ENCODE peak calls at places on chromosomes 12 and 14, in ten cellular contexts. One of them, this sample, is unnamed.

GRCh38 chr14:21096438-21096837 is 2.0 kb downstream of the ZNF219 start:
- DNase-seq in A549: no peak
- DNase-seq in activated T-cell treated with anti-CD3 and anti-CD28 coated beads, Interleukin-2, amount 50 U/mL, for 4 hours: no peak
- DNase-seq in activated CD4-positive, CD25-positive, alpha-beta regulatory T cell: no peak
- DNase-seq in NCI-H1092 treated with DMSO at 0.1 percent for 48 hours: peak
- DNase-seq in stimulated activated CD4-positive, alpha-beta T cell treated with anti-CD3 and anti-CD28 coated beads, Interleukin-2, amount 100 ng/mL, for 24 hours: no peak
- DNase-seq in iris pigment epithelial cell: no peak
- DNase-seq in activated naive CD4-positive, alpha-beta T cell treated with Interleukin-2 at 50 U/mL for 16 hours: no peak
- DNase-seq in T-helper 1 cell: no peak
- DNase-seq in mesendoderm: no peak
- DNase-seq in this sample: no peak

GRCh38 chr14:23435540-23436326 is at the start of gene MYH7:
- DNase-seq in iris pigment epithelial cell: no peak
- DNase-seq in A549: no peak
- DNase-seq in activated naive CD4-positive, alpha-beta T cell treated with Interleukin-2 at 50 U/mL for 16 hours: no peak
- DNase-seq in mesendoderm: no peak
- DNase-seq in activated T-cell treated with anti-CD3 and anti-CD28 coated beads, Interleukin-2, amount 50 U/mL, for 4 hours: no peak
- DNase-seq in activated CD4-positive, CD25-positive, alpha-beta regulatory T cell: no peak
- DNase-seq in NCI-H1092 treated with DMSO at 0.1 percent for 48 hours: no peak
- DNase-seq in stimulated activated CD4-positive, alpha-beta T cell treated with anti-CD3 and anti-CD28 coated beads, Interleukin-2, amount 100 ng/mL, for 24 hours: no peak
- DNase-seq in T-helper 1 cell: no peak
- DNase-seq in this sample: no peak

GRCh38 chr14:32224731-32225377 is 21.8 kb upstream of the RNU6-8 start:
- DNase-seq in activated T-cell treated with anti-CD3 and anti-CD28 coated beads, Interleukin-2, amount 50 U/mL, for 4 hours: peak
- DNase-seq in NCI-H1092 treated with DMSO at 0.1 percent for 48 hours: no peak
- DNase-seq in A549: peak
- DNase-seq in iris pigment epithelial cell: peak
- DNase-seq in mesendoderm: peak
- DNase-seq in activated naive CD4-positive, alpha-beta T cell treated with Interleukin-2 at 50 U/mL for 16 hours: peak
- DNase-seq in stimulated activated CD4-positive, alpha-beta T cell treated with anti-CD3 and anti-CD28 coated beads, Interleukin-2, amount 100 ng/mL, for 24 hours: peak
- DNase-seq in activated CD4-positive, CD25-positive, alpha-beta regulatory T cell: no peak
- DNase-seq in T-helper 1 cell: no peak
- DNase-seq in this sample: peak

GRCh38 chr12:84766375-84766774 is 146.2 kb downstream of the SLC6A15 start:
- DNase-seq in activated CD4-positive, CD25-positive, alpha-beta regulatory T cell: no peak
- DNase-seq in activated T-cell treated with anti-CD3 and anti-CD28 coated beads, Interleukin-2, amount 50 U/mL, for 4 hours: no peak
- DNase-seq in stimulated activated CD4-positive, alpha-beta T cell treated with anti-CD3 and anti-CD28 coated beads, Interleukin-2, amount 100 ng/mL, for 24 hours: no peak
- DNase-seq in iris pigment epithelial cell: no peak
- DNase-seq in mesendoderm: no peak
- DNase-seq in T-helper 1 cell: no peak
- DNase-seq in A549: no peak
- DNase-seq in activated naive CD4-positive, alpha-beta T cell treated with Interleukin-2 at 50 U/mL for 16 hours: no peak
- DNase-seq in NCI-H1092 treated with DMSO at 0.1 percent for 48 hours: no peak
- DNase-seq in this sample: no peak

GRCh38 chr14:61752626-61753025 is 9.6 kb upstream of the SNAPC1 start:
- DNase-seq in A549: no peak
- DNase-seq in activated T-cell treated with anti-CD3 and anti-CD28 coated beads, Interleukin-2, amount 50 U/mL, for 4 hours: no peak
- DNase-seq in activated naive CD4-positive, alpha-beta T cell treated with Interleukin-2 at 50 U/mL for 16 hours: no peak
- DNase-seq in activated CD4-positive, CD25-positive, alpha-beta regulatory T cell: no peak
- DNase-seq in stimulated activated CD4-positive, alpha-beta T cell treated with anti-CD3 and anti-CD28 coated beads, Interleukin-2, amount 100 ng/mL, for 24 hours: no peak
- DNase-seq in iris pigment epithelial cell: peak
- DNase-seq in T-helper 1 cell: no peak
- DNase-seq in NCI-H1092 treated with DMSO at 0.1 percent for 48 hours: no peak
- DNase-seq in mesendoderm: peak
- DNase-seq in this sample: no peak

GRCh38 chr14:101885254-101885576 is 79.2 kb upstream of the DYNC1H1 start:
- DNase-seq in NCI-H1092 treated with DMSO at 0.1 percent for 48 hours: no peak
- DNase-seq in A549: no peak
- DNase-seq in mesendoderm: no peak
- DNase-seq in activated CD4-positive, CD25-positive, alpha-beta regulatory T cell: no peak
- DNase-seq in activated T-cell treated with anti-CD3 and anti-CD28 coated beads, Interleukin-2, amount 50 U/mL, for 4 hours: no peak
- DNase-seq in T-helper 1 cell: no peak
- DNase-seq in activated naive CD4-positive, alpha-beta T cell treated with Interleukin-2 at 50 U/mL for 16 hours: no peak
- DNase-seq in iris pigment epithelial cell: no peak
- DNase-seq in stimulated activated CD4-positive, alpha-beta T cell treated with anti-CD3 and anti-CD28 coated beads, Interleukin-2, amount 100 ng/mL, for 24 hours: no peak
- DNase-seq in this sample: no peak

GRCh38 chr14:49206832-49207231 is 379.3 kb downstream of the RPS29 start:
- DNase-seq in A549: no peak
- DNase-seq in NCI-H1092 treated with DMSO at 0.1 percent for 48 hours: no peak
- DNase-seq in activated naive CD4-positive, alpha-beta T cell treated with Interleukin-2 at 50 U/mL for 16 hours: no peak
- DNase-seq in mesendoderm: no peak
- DNase-seq in iris pigment epithelial cell: no peak
- DNase-seq in activated CD4-positive, CD25-positive, alpha-beta regulatory T cell: no peak
- DNase-seq in T-helper 1 cell: no peak
- DNase-seq in stimulated activated CD4-positive, alpha-beta T cell treated with anti-CD3 and anti-CD28 coated beads, Interleukin-2, amount 100 ng/mL, for 24 hours: no peak
- DNase-seq in activated T-cell treated with anti-CD3 and anti-CD28 coated beads, Interleukin-2, amount 50 U/mL, for 4 hours: no peak
- DNase-seq in this sample: no peak

GRCh38 chr12:28539691-28540323 is 349.6 kb downstream of the CCDC91 start:
- DNase-seq in activated T-cell treated with anti-CD3 and anti-CD28 coated beads, Interleukin-2, amount 50 U/mL, for 4 hours: no peak
- DNase-seq in NCI-H1092 treated with DMSO at 0.1 percent for 48 hours: no peak
- DNase-seq in stimulated activated CD4-positive, alpha-beta T cell treated with anti-CD3 and anti-CD28 coated beads, Interleukin-2, amount 100 ng/mL, for 24 hours: no peak
- DNase-seq in iris pigment epithelial cell: peak
- DNase-seq in activated CD4-positive, CD25-positive, alpha-beta regulatory T cell: no peak
- DNase-seq in mesendoderm: no peak
- DNase-seq in activated naive CD4-positive, alpha-beta T cell treated with Interleukin-2 at 50 U/mL for 16 hours: no peak
- DNase-seq in A549: no peak
- DNase-seq in T-helper 1 cell: no peak
- DNase-seq in this sample: no peak

GRCh38 chr14:93150227-93151206 is 34.2 kb downstream of the MOAP1 start:
- DNase-seq in iris pigment epithelial cell: peak
- DNase-seq in T-helper 1 cell: no peak
- DNase-seq in activated T-cell treated with anti-CD3 and anti-CD28 coated beads, Interleukin-2, amount 50 U/mL, for 4 hours: no peak
- DNase-seq in NCI-H1092 treated with DMSO at 0.1 percent for 48 hours: no peak
- DNase-seq in activated CD4-positive, CD25-positive, alpha-beta regulatory T cell: no peak
- DNase-seq in activated naive CD4-positive, alpha-beta T cell treated with Interleukin-2 at 50 U/mL for 16 hours: no peak
- DNase-seq in A549: no peak
- DNase-seq in mesendoderm: no peak
- DNase-seq in stimulated activated CD4-positive, alpha-beta T cell treated with anti-CD3 and anti-CD28 coated beads, Interleukin-2, amount 100 ng/mL, for 24 hours: no peak
- DNase-seq in this sample: no peak

GRCh38 chr12:6326316-6326959 is 15.4 kb downstream of the TNFRSF1A start:
- DNase-seq in activated naive CD4-positive, alpha-beta T cell treated with Interleukin-2 at 50 U/mL for 16 hours: no peak
- DNase-seq in stimulated activated CD4-positive, alpha-beta T cell treated with anti-CD3 and anti-CD28 coated beads, Interleukin-2, amount 100 ng/mL, for 24 hours: no peak
- DNase-seq in T-helper 1 cell: no peak
- DNase-seq in activated CD4-positive, CD25-positive, alpha-beta regulatory T cell: no peak
- DNase-seq in iris pigment epithelial cell: peak
- DNase-seq in mesendoderm: peak
- DNase-seq in activated T-cell treated with anti-CD3 and anti-CD28 coated beads, Interleukin-2, amount 50 U/mL, for 4 hours: no peak
- DNase-seq in A549: peak
- DNase-seq in NCI-H1092 treated with DMSO at 0.1 percent for 48 hours: no peak
- DNase-seq in this sample: peak

GRCh38 chr12:6872073-6873048 is 742 bp downstream of the SPSB2 start:
- DNase-seq in iris pigment epithelial cell: peak
- DNase-seq in mesendoderm: peak
- DNase-seq in A549: peak
- DNase-seq in NCI-H1092 treated with DMSO at 0.1 percent for 48 hours: peak
- DNase-seq in T-helper 1 cell: peak
- DNase-seq in activated CD4-positive, CD25-positive, alpha-beta regulatory T cell: peak
- DNase-seq in stimulated activated CD4-positive, alpha-beta T cell treated with anti-CD3 and anti-CD28 coated beads, Interleukin-2, amount 100 ng/mL, for 24 hours: peak
- DNase-seq in activated naive CD4-positive, alpha-beta T cell treated with Interleukin-2 at 50 U/mL for 16 hours: peak
- DNase-seq in activated T-cell treated with anti-CD3 and anti-CD28 coated beads, Interleukin-2, amount 50 U/mL, for 4 hours: peak
- DNase-seq in this sample: peak

GRCh38 chr14:79248131-79248530 is 963.2 kb downstream of the DIO2 start:
- DNase-seq in A549: no peak
- DNase-seq in stimulated activated CD4-positive, alpha-beta T cell treated with anti-CD3 and anti-CD28 coated beads, Interleukin-2, amount 100 ng/mL, for 24 hours: no peak
- DNase-seq in activated CD4-positive, CD25-positive, alpha-beta regulatory T cell: no peak
- DNase-seq in mesendoderm: no peak
- DNase-seq in activated T-cell treated with anti-CD3 and anti-CD28 coated beads, Interleukin-2, amount 50 U/mL, for 4 hours: no peak
- DNase-seq in NCI-H1092 treated with DMSO at 0.1 percent for 48 hours: no peak
- DNase-seq in activated naive CD4-positive, alpha-beta T cell treated with Interleukin-2 at 50 U/mL for 16 hours: no peak
- DNase-seq in iris pigment epithelial cell: peak
- DNase-seq in T-helper 1 cell: no peak
- DNase-seq in this sample: no peak

GRCh38 chr14:101318271-101318670 is 243.0 kb upstream of the DIO3 start:
- DNase-seq in activated naive CD4-positive, alpha-beta T cell treated with Interleukin-2 at 50 U/mL for 16 hours: no peak
- DNase-seq in stimulated activated CD4-positive, alpha-beta T cell treated with anti-CD3 and anti-CD28 coated beads, Interleukin-2, amount 100 ng/mL, for 24 hours: no peak
- DNase-seq in T-helper 1 cell: no peak
- DNase-seq in activated T-cell treated with anti-CD3 and anti-CD28 coated beads, Interleukin-2, amount 50 U/mL, for 4 hours: no peak
- DNase-seq in mesendoderm: peak
- DNase-seq in iris pigment epithelial cell: no peak
- DNase-seq in activated CD4-positive, CD25-positive, alpha-beta regulatory T cell: no peak
- DNase-seq in A549: no peak
- DNase-seq in NCI-H1092 treated with DMSO at 0.1 percent for 48 hours: no peak
- DNase-seq in this sample: no peak

GRCh38 chr12:60279224-60279623 is 683.4 kb downstream of the SLC16A7 start:
- DNase-seq in activated CD4-positive, CD25-positive, alpha-beta regulatory T cell: no peak
- DNase-seq in T-helper 1 cell: no peak
- DNase-seq in stimulated activated CD4-positive, alpha-beta T cell treated with anti-CD3 and anti-CD28 coated beads, Interleukin-2, amount 100 ng/mL, for 24 hours: no peak
- DNase-seq in iris pigment epithelial cell: peak
- DNase-seq in activated T-cell treated with anti-CD3 and anti-CD28 coated beads, Interleukin-2, amount 50 U/mL, for 4 hours: no peak
- DNase-seq in NCI-H1092 treated with DMSO at 0.1 percent for 48 hours: no peak
- DNase-seq in A549: no peak
- DNase-seq in mesendoderm: no peak
- DNase-seq in activated naive CD4-positive, alpha-beta T cell treated with Interleukin-2 at 50 U/mL for 16 hours: no peak
- DNase-seq in this sample: no peak

GRCh38 chr14:88856786-88857366 is 32.4 kb downstream of the TTC8 start:
- DNase-seq in activated CD4-positive, CD25-positive, alpha-beta regulatory T cell: no peak
- DNase-seq in mesendoderm: no peak
- DNase-seq in iris pigment epithelial cell: peak
- DNase-seq in stimulated activated CD4-positive, alpha-beta T cell treated with anti-CD3 and anti-CD28 coated beads, Interleukin-2, amount 100 ng/mL, for 24 hours: no peak
- DNase-seq in activated T-cell treated with anti-CD3 and anti-CD28 coated beads, Interleukin-2, amount 50 U/mL, for 4 hours: no peak
- DNase-seq in T-helper 1 cell: no peak
- DNase-seq in activated naive CD4-positive, alpha-beta T cell treated with Interleukin-2 at 50 U/mL for 16 hours: no peak
- DNase-seq in NCI-H1092 treated with DMSO at 0.1 percent for 48 hours: no peak
- DNase-seq in A549: no peak
- DNase-seq in this sample: no peak

GRCh38 chr12:91381309-91381804 is 198.7 kb upstream of the DCN start:
- DNase-seq in activated T-cell treated with anti-CD3 and anti-CD28 coated beads, Interleukin-2, amount 50 U/mL, for 4 hours: no peak
- DNase-seq in NCI-H1092 treated with DMSO at 0.1 percent for 48 hours: no peak
- DNase-seq in iris pigment epithelial cell: peak
- DNase-seq in mesendoderm: peak
- DNase-seq in T-helper 1 cell: no peak
- DNase-seq in stimulated activated CD4-positive, alpha-beta T cell treated with anti-CD3 and anti-CD28 coated beads, Interleukin-2, amount 100 ng/mL, for 24 hours: no peak
- DNase-seq in activated naive CD4-positive, alpha-beta T cell treated with Interleukin-2 at 50 U/mL for 16 hours: no peak
- DNase-seq in activated CD4-positive, CD25-positive, alpha-beta regulatory T cell: no peak
- DNase-seq in A549: peak
- DNase-seq in this sample: no peak

GRCh38 chr14:28412076-28412475 is 354.5 kb upstream of the FOXG1 start:
- DNase-seq in NCI-H1092 treated with DMSO at 0.1 percent for 48 hours: no peak
- DNase-seq in A549: no peak
- DNase-seq in T-helper 1 cell: no peak
- DNase-seq in activated CD4-positive, CD25-positive, alpha-beta regulatory T cell: no peak
- DNase-seq in activated T-cell treated with anti-CD3 and anti-CD28 coated beads, Interleukin-2, amount 50 U/mL, for 4 hours: no peak
- DNase-seq in stimulated activated CD4-positive, alpha-beta T cell treated with anti-CD3 and anti-CD28 coated beads, Interleukin-2, amount 100 ng/mL, for 24 hours: no peak
- DNase-seq in mesendoderm: no peak
- DNase-seq in activated naive CD4-positive, alpha-beta T cell treated with Interleukin-2 at 50 U/mL for 16 hours: no peak
- DNase-seq in iris pigment epithelial cell: peak
- DNase-seq in this sample: no peak

GRCh38 chr14:76706811-76707210 is 54.5 kb upstream of the VASH1 start:
- DNase-seq in T-helper 1 cell: no peak
- DNase-seq in stimulated activated CD4-positive, alpha-beta T cell treated with anti-CD3 and anti-CD28 coated beads, Interleukin-2, amount 100 ng/mL, for 24 hours: no peak
- DNase-seq in activated T-cell treated with anti-CD3 and anti-CD28 coated beads, Interleukin-2, amount 50 U/mL, for 4 hours: no peak
- DNase-seq in NCI-H1092 treated with DMSO at 0.1 percent for 48 hours: no peak
- DNase-seq in iris pigment epithelial cell: no peak
- DNase-seq in activated naive CD4-positive, alpha-beta T cell treated with Interleukin-2 at 50 U/mL for 16 hours: no peak
- DNase-seq in A549: no peak
- DNase-seq in mesendoderm: no peak
- DNase-seq in activated CD4-positive, CD25-positive, alpha-beta regulatory T cell: no peak
- DNase-seq in this sample: no peak

GRCh38 chr12:94175763-94176660 is 27.6 kb downstream of the PLXNC1 start:
- DNase-seq in iris pigment epithelial cell: peak
- DNase-seq in mesendoderm: no peak
- DNase-seq in stimulated activated CD4-positive, alpha-beta T cell treated with anti-CD3 and anti-CD28 coated beads, Interleukin-2, amount 100 ng/mL, for 24 hours: no peak
- DNase-seq in activated T-cell treated with anti-CD3 and anti-CD28 coated beads, Interleukin-2, amount 50 U/mL, for 4 hours: no peak
- DNase-seq in activated CD4-positive, CD25-positive, alpha-beta regulatory T cell: no peak
- DNase-seq in T-helper 1 cell: no peak
- DNase-seq in activated naive CD4-positive, alpha-beta T cell treated with Interleukin-2 at 50 U/mL for 16 hours: no peak
- DNase-seq in A549: no peak
- DNase-seq in NCI-H1092 treated with DMSO at 0.1 percent for 48 hours: no peak
- DNase-seq in this sample: no peak

GRCh38 chr12:106131671-106132070 is 7.1 kb downstream of the NUAK1 start:
- DNase-seq in iris pigment epithelial cell: no peak
- DNase-seq in activated CD4-positive, CD25-positive, alpha-beta regulatory T cell: no peak
- DNase-seq in activated naive CD4-positive, alpha-beta T cell treated with Interleukin-2 at 50 U/mL for 16 hours: no peak
- DNase-seq in A549: peak
- DNase-seq in NCI-H1092 treated with DMSO at 0.1 percent for 48 hours: no peak
- DNase-seq in T-helper 1 cell: no peak
- DNase-seq in stimulated activated CD4-positive, alpha-beta T cell treated with anti-CD3 and anti-CD28 coated beads, Interleukin-2, amount 100 ng/mL, for 24 hours: no peak
- DNase-seq in activated T-cell treated with anti-CD3 and anti-CD28 coated beads, Interleukin-2, amount 50 U/mL, for 4 hours: no peak
- DNase-seq in mesendoderm: no peak
- DNase-seq in this sample: no peak

GRCh38 chr12:12704593-12705230 is 8.7 kb upstream of the GPR19 start:
- DNase-seq in T-helper 1 cell: no peak
- DNase-seq in stimulated activated CD4-positive, alpha-beta T cell treated with anti-CD3 and anti-CD28 coated beads, Interleukin-2, amount 100 ng/mL, for 24 hours: no peak
- DNase-seq in activated naive CD4-positive, alpha-beta T cell treated with Interleukin-2 at 50 U/mL for 16 hours: no peak
- DNase-seq in NCI-H1092 treated with DMSO at 0.1 percent for 48 hours: peak
- DNase-seq in mesendoderm: peak
- DNase-seq in activated CD4-positive, CD25-positive, alpha-beta regulatory T cell: no peak
- DNase-seq in iris pigment epithelial cell: peak
- DNase-seq in A549: peak
- DNase-seq in activated T-cell treated with anti-CD3 and anti-CD28 coated beads, Interleukin-2, amount 50 U/mL, for 4 hours: no peak
- DNase-seq in this sample: peak

GRCh38 chr12:6540181-6540877 is 6.0 kb downstream of the GAPDH start:
- DNase-seq in activated T-cell treated with anti-CD3 and anti-CD28 coated beads, Interleukin-2, amount 50 U/mL, for 4 hours: peak
- DNase-seq in T-helper 1 cell: peak
- DNase-seq in mesendoderm: peak
- DNase-seq in iris pigment epithelial cell: peak
- DNase-seq in A549: peak
- DNase-seq in activated naive CD4-positive, alpha-beta T cell treated with Interleukin-2 at 50 U/mL for 16 hours: peak
- DNase-seq in stimulated activated CD4-positive, alpha-beta T cell treated with anti-CD3 and anti-CD28 coated beads, Interleukin-2, amount 100 ng/mL, for 24 hours: peak
- DNase-seq in activated CD4-positive, CD25-positive, alpha-beta regulatory T cell: no peak
- DNase-seq in NCI-H1092 treated with DMSO at 0.1 percent for 48 hours: peak
- DNase-seq in this sample: no peak

GRCh38 chr12:78473136-78473535 is 391.4 kb upstream of the SYT1 start:
- DNase-seq in activated naive CD4-positive, alpha-beta T cell treated with Interleukin-2 at 50 U/mL for 16 hours: no peak
- DNase-seq in activated CD4-positive, CD25-positive, alpha-beta regulatory T cell: no peak
- DNase-seq in iris pigment epithelial cell: peak
- DNase-seq in activated T-cell treated with anti-CD3 and anti-CD28 coated beads, Interleukin-2, amount 50 U/mL, for 4 hours: no peak
- DNase-seq in A549: no peak
- DNase-seq in NCI-H1092 treated with DMSO at 0.1 percent for 48 hours: no peak
- DNase-seq in mesendoderm: no peak
- DNase-seq in T-helper 1 cell: no peak
- DNase-seq in stimulated activated CD4-positive, alpha-beta T cell treated with anti-CD3 and anti-CD28 coated beads, Interleukin-2, amount 100 ng/mL, for 24 hours: no peak
- DNase-seq in this sample: no peak

GRCh38 chr12:124684971-124685688 is 117.7 kb upstream of the NCOR2 start:
- DNase-seq in stimulated activated CD4-positive, alpha-beta T cell treated with anti-CD3 and anti-CD28 coated beads, Interleukin-2, amount 100 ng/mL, for 24 hours: no peak
- DNase-seq in activated naive CD4-positive, alpha-beta T cell treated with Interleukin-2 at 50 U/mL for 16 hours: no peak
- DNase-seq in mesendoderm: no peak
- DNase-seq in activated CD4-positive, CD25-positive, alpha-beta regulatory T cell: no peak
- DNase-seq in activated T-cell treated with anti-CD3 and anti-CD28 coated beads, Interleukin-2, amount 50 U/mL, for 4 hours: no peak
- DNase-seq in A549: no peak
- DNase-seq in iris pigment epithelial cell: peak
- DNase-seq in T-helper 1 cell: no peak
- DNase-seq in NCI-H1092 treated with DMSO at 0.1 percent for 48 hours: no peak
- DNase-seq in this sample: no peak

GRCh38 chr12:123601602-123602489 is at the start of gene DDX55:
- DNase-seq in iris pigment epithelial cell: peak
- DNase-seq in T-helper 1 cell: peak
- DNase-seq in mesendoderm: peak
- DNase-seq in activated CD4-positive, CD25-positive, alpha-beta regulatory T cell: peak
- DNase-seq in stimulated activated CD4-positive, alpha-beta T cell treated with anti-CD3 and anti-CD28 coated beads, Interleukin-2, amount 100 ng/mL, for 24 hours: peak
- DNase-seq in activated T-cell treated with anti-CD3 and anti-CD28 coated beads, Interleukin-2, amount 50 U/mL, for 4 hours: peak
- DNase-seq in activated naive CD4-positive, alpha-beta T cell treated with Interleukin-2 at 50 U/mL for 16 hours: peak
- DNase-seq in A549: peak
- DNase-seq in NCI-H1092 treated with DMSO at 0.1 percent for 48 hours: peak
- DNase-seq in this sample: peak

GRCh38 chr12:120639771-120640721 is at the start of gene CABP1:
- DNase-seq in mesendoderm: peak
- DNase-seq in activated T-cell treated with anti-CD3 and anti-CD28 coated beads, Interleukin-2, amount 50 U/mL, for 4 hours: peak
- DNase-seq in T-helper 1 cell: peak
- DNase-seq in activated naive CD4-positive, alpha-beta T cell treated with Interleukin-2 at 50 U/mL for 16 hours: peak
- DNase-seq in iris pigment epithelial cell: no peak
- DNase-seq in stimulated activated CD4-positive, alpha-beta T cell treated with anti-CD3 and anti-CD28 coated beads, Interleukin-2, amount 100 ng/mL, for 24 hours: peak
- DNase-seq in NCI-H1092 treated with DMSO at 0.1 percent for 48 hours: no peak
- DNase-seq in activated CD4-positive, CD25-positive, alpha-beta regulatory T cell: peak
- DNase-seq in A549: no peak
- DNase-seq in this sample: peak

GRCh38 chr14:100557658-100558057 is 29.6 kb downstream of the BEGAIN start:
- DNase-seq in activated CD4-positive, CD25-positive, alpha-beta regulatory T cell: no peak
- DNase-seq in NCI-H1092 treated with DMSO at 0.1 percent for 48 hours: no peak
- DNase-seq in mesendoderm: peak
- DNase-seq in activated T-cell treated with anti-CD3 and anti-CD28 coated beads, Interleukin-2, amount 50 U/mL, for 4 hours: no peak
- DNase-seq in T-helper 1 cell: no peak
- DNase-seq in activated naive CD4-positive, alpha-beta T cell treated with Interleukin-2 at 50 U/mL for 16 hours: no peak
- DNase-seq in A549: no peak
- DNase-seq in stimulated activated CD4-positive, alpha-beta T cell treated with anti-CD3 and anti-CD28 coated beads, Interleukin-2, amount 100 ng/mL, for 24 hours: no peak
- DNase-seq in iris pigment epithelial cell: no peak
- DNase-seq in this sample: no peak

GRCh38 chr14:80996049-80996901 is 40.9 kb downstream of the TSHR start:
- DNase-seq in mesendoderm: peak
- DNase-seq in NCI-H1092 treated with DMSO at 0.1 percent for 48 hours: peak
- DNase-seq in stimulated activated CD4-positive, alpha-beta T cell treated with anti-CD3 and anti-CD28 coated beads, Interleukin-2, amount 100 ng/mL, for 24 hours: no peak
- DNase-seq in iris pigment epithelial cell: peak
- DNase-seq in A549: peak
- DNase-seq in activated CD4-positive, CD25-positive, alpha-beta regulatory T cell: no peak
- DNase-seq in activated naive CD4-positive, alpha-beta T cell treated with Interleukin-2 at 50 U/mL for 16 hours: no peak
- DNase-seq in activated T-cell treated with anti-CD3 and anti-CD28 coated beads, Interleukin-2, amount 50 U/mL, for 4 hours: no peak
- DNase-seq in T-helper 1 cell: no peak
- DNase-seq in this sample: peak